ENCODE peak calls at places on chromosomes 2 and 18, in ten cellular contexts. One of them, this sample, is unnamed.

GRCh38 chr2:8256888-8257287 is 425.0 kb upstream of the ID2 start:
- DNase-seq in RWPE1: no peak
- DNase-seq in endothelial cell: no peak
- DNase-seq in astrocyte of the spinal cord: no peak
- DNase-seq in BJ: no peak
- DNase-seq in colonic mucosa: no peak
- DNase-seq in cardiac fibroblast: no peak
- DNase-seq in lower lobe of right lung: no peak
- DNase-seq in K562: no peak
- DNase-seq in sigmoid colon: no peak
- DNase-seq in this sample: no peak

GRCh38 chr2:72953976-72954375 is 36.7 kb downstream of the EMX1 start:
- DNase-seq in RWPE1: no peak
- DNase-seq in sigmoid colon: no peak
- DNase-seq in lower lobe of right lung: no peak
- DNase-seq in astrocyte of the spinal cord: no peak
- DNase-seq in BJ: no peak
- DNase-seq in endothelial cell: no peak
- DNase-seq in K562: no peak
- DNase-seq in cardiac fibroblast: no peak
- DNase-seq in colonic mucosa: no peak
- DNase-seq in this sample: peak

GRCh38 chr18:36711813-36712444 is 116.9 kb downstream of the TPGS2 start:
- DNase-seq in BJ: no peak
- DNase-seq in endothelial cell: no peak
- DNase-seq in colonic mucosa: no peak
- DNase-seq in cardiac fibroblast: peak
- DNase-seq in RWPE1: peak
- DNase-seq in K562: no peak
- DNase-seq in lower lobe of right lung: no peak
- DNase-seq in astrocyte of the spinal cord: peak
- DNase-seq in sigmoid colon: no peak
- DNase-seq in this sample: no peak

GRCh38 chr18:33749831-33750230 is 171.8 kb downstream of the ASXL3 start:
- DNase-seq in colonic mucosa: no peak
- DNase-seq in astrocyte of the spinal cord: no peak
- DNase-seq in sigmoid colon: peak
- DNase-seq in endothelial cell: no peak
- DNase-seq in BJ: no peak
- DNase-seq in K562: no peak
- DNase-seq in RWPE1: no peak
- DNase-seq in lower lobe of right lung: no peak
- DNase-seq in cardiac fibroblast: no peak
- DNase-seq in this sample: no peak

GRCh38 chr2:38685116-38685735 is 19.3 kb downstream of the GALM start:
- DNase-seq in cardiac fibroblast: peak
- DNase-seq in endothelial cell: no peak
- DNase-seq in astrocyte of the spinal cord: peak
- DNase-seq in K562: peak
- DNase-seq in sigmoid colon: no peak
- DNase-seq in colonic mucosa: no peak
- DNase-seq in BJ: no peak
- DNase-seq in RWPE1: peak
- DNase-seq in lower lobe of right lung: no peak
- DNase-seq in this sample: no peak

GRCh38 chr2:96345403-96345802 is 9.8 kb downstream of the NCAPH start:
- DNase-seq in RWPE1: no peak
- DNase-seq in K562: no peak
- DNase-seq in cardiac fibroblast: no peak
- DNase-seq in endothelial cell: no peak
- DNase-seq in colonic mucosa: no peak
- DNase-seq in BJ: no peak
- DNase-seq in sigmoid colon: no peak
- DNase-seq in astrocyte of the spinal cord: no peak
- DNase-seq in lower lobe of right lung: no peak
- DNase-seq in this sample: no peak

GRCh38 chr2:149112068-149112467 is 73.6 kb downstream of the LYPD6B start:
- DNase-seq in lower lobe of right lung: no peak
- DNase-seq in cardiac fibroblast: no peak
- DNase-seq in RWPE1: no peak
- DNase-seq in endothelial cell: no peak
- DNase-seq in BJ: no peak
- DNase-seq in astrocyte of the spinal cord: no peak
- DNase-seq in K562: no peak
- DNase-seq in colonic mucosa: no peak
- DNase-seq in sigmoid colon: no peak
- DNase-seq in this sample: no peak

GRCh38 chr2:168849610-168850009 is 40.6 kb downstream of the SPC25 start:
- DNase-seq in sigmoid colon: no peak
- DNase-seq in cardiac fibroblast: peak
- DNase-seq in colonic mucosa: peak
- DNase-seq in BJ: no peak
- DNase-seq in endothelial cell: peak
- DNase-seq in lower lobe of right lung: no peak
- DNase-seq in RWPE1: no peak
- DNase-seq in astrocyte of the spinal cord: peak
- DNase-seq in K562: peak
- DNase-seq in this sample: peak

GRCh38 chr2:9779572-9780264 is 63.6 kb upstream of the TAF1B start:
- DNase-seq in BJ: no peak
- DNase-seq in lower lobe of right lung: peak
- DNase-seq in astrocyte of the spinal cord: no peak
- DNase-seq in RWPE1: no peak
- DNase-seq in cardiac fibroblast: no peak
- DNase-seq in sigmoid colon: no peak
- DNase-seq in colonic mucosa: no peak
- DNase-seq in K562: no peak
- DNase-seq in endothelial cell: no peak
- DNase-seq in this sample: peak

GRCh38 chr18:8803063-8803795 is 97.9 kb downstream of the MTCL1 start:
- DNase-seq in RWPE1: no peak
- DNase-seq in endothelial cell: no peak
- DNase-seq in colonic mucosa: no peak
- DNase-seq in K562: no peak
- DNase-seq in sigmoid colon: no peak
- DNase-seq in BJ: no peak
- DNase-seq in lower lobe of right lung: no peak
- DNase-seq in cardiac fibroblast: no peak
- DNase-seq in astrocyte of the spinal cord: no peak
- DNase-seq in this sample: no peak

GRCh38 chr2:238169708-238170251 is 11.0 kb downstream of the ERFE start:
- DNase-seq in lower lobe of right lung: no peak
- DNase-seq in BJ: peak
- DNase-seq in astrocyte of the spinal cord: peak
- DNase-seq in cardiac fibroblast: peak
- DNase-seq in sigmoid colon: no peak
- DNase-seq in colonic mucosa: no peak
- DNase-seq in K562: no peak
- DNase-seq in RWPE1: peak
- DNase-seq in endothelial cell: no peak
- DNase-seq in this sample: no peak

DNA sequence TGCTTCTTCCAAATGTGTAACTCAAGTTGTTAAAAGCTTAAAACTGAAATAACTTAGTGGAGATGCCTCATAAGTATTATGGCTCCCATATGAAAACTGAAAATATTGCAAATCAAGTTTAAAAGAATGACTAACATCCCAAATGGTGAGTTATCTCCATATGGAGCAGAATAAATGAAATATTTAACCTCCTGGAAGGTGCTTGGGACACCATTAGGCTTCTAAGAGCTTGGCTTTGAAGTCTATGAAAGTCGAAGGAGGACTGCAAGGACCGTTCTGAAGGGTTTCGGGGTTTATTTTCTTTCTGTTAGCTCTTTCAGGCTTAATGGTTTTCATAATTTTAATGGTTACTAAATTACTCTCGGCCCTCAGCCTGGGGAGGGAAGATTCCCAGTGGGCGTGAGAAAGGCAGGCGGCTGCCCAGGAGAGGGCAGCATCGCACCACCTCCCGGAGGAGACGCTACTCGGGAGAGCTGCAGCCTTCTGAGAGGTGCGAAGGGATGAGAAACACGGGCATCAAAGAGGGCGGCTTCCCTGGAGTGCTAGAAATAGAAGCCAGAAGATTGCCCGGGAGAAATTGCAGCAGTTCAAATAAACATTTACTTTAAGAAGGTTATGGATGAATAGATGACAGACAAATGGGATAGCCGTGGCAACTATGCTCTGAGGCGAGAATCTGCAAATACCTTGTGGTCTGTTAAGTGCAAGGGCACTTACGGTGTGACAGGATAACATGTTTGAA is 43.1 kb downstream of the MAP3K19 start:
- DNase-seq in lower lobe of right lung: peak
- DNase-seq in RWPE1: peak
- DNase-seq in cardiac fibroblast: peak
- DNase-seq in sigmoid colon: peak
- DNase-seq in BJ: no peak
- DNase-seq in endothelial cell: peak
- DNase-seq in K562: peak
- DNase-seq in colonic mucosa: peak
- DNase-seq in astrocyte of the spinal cord: peak
- DNase-seq in this sample: peak
- TF ChIP-seq CTCF in lower lobe of right lung: peak
- TF ChIP-seq CTCF in RWPE1: peak
- TF ChIP-seq CTCF in cardiac fibroblast: peak
- TF ChIP-seq CTCF in sigmoid colon: peak
- TF ChIP-seq CTCF in BJ: peak
- TF ChIP-seq CTCF in endothelial cell: peak
- TF ChIP-seq CTCF in K562: peak
- TF ChIP-seq CTCF in colonic mucosa: peak
- TF ChIP-seq CTCF in astrocyte of the spinal cord: peak
- TF ChIP-seq CTCF in this sample: peak

GRCh38 chr2:219287569-219288265 is 8.6 kb downstream of the DNAJB2 start:
- DNase-seq in lower lobe of right lung: no peak
- DNase-seq in RWPE1: no peak
- DNase-seq in astrocyte of the spinal cord: no peak
- DNase-seq in endothelial cell: no peak
- DNase-seq in sigmoid colon: peak
- DNase-seq in K562: peak
- DNase-seq in cardiac fibroblast: no peak
- DNase-seq in colonic mucosa: no peak
- DNase-seq in BJ: no peak
- DNase-seq in this sample: no peak

GRCh38 chr2:219289537-219290361 is 10.6 kb downstream of the DNAJB2 start:
- DNase-seq in RWPE1: peak
- DNase-seq in astrocyte of the spinal cord: peak
- DNase-seq in sigmoid colon: peak
- DNase-seq in lower lobe of right lung: no peak
- DNase-seq in endothelial cell: no peak
- DNase-seq in BJ: peak
- DNase-seq in cardiac fibroblast: peak
- DNase-seq in K562: no peak
- DNase-seq in colonic mucosa: no peak
- DNase-seq in this sample: no peak

GRCh38 chr2:219291394-219291793 is 12.2 kb downstream of the DNAJB2 start:
- DNase-seq in endothelial cell: no peak
- DNase-seq in RWPE1: no peak
- DNase-seq in cardiac fibroblast: no peak
- DNase-seq in BJ: no peak
- DNase-seq in K562: no peak
- DNase-seq in astrocyte of the spinal cord: no peak
- DNase-seq in lower lobe of right lung: no peak
- DNase-seq in sigmoid colon: peak
- DNase-seq in colonic mucosa: no peak
- DNase-seq in this sample: no peak

GRCh38 chr2:219290381-219291171 is 11.4 kb downstream of the DNAJB2 start:
- DNase-seq in cardiac fibroblast: no peak
- DNase-seq in endothelial cell: no peak
- DNase-seq in colonic mucosa: no peak
- DNase-seq in RWPE1: no peak
- DNase-seq in K562: no peak
- DNase-seq in BJ: no peak
- DNase-seq in lower lobe of right lung: no peak
- DNase-seq in sigmoid colon: peak
- DNase-seq in astrocyte of the spinal cord: no peak
- DNase-seq in this sample: no peak

DNA sequence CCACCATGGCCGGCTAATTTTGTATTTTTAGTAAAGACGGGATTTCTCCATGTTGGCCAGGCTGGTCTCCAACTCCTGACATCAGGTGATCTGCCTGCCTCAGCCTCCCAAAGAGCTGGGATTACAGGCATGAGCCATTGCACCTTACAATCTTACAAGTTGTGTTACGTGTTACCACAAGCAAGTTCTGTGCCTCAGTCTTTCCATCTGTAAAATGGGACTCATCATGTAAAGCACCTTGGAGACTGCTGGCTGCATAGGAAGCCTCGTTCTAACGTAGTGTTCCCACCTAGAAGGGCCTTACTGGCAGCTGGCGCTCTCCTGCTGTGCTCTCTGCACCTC is 10.0 kb downstream of the DNAJB2 start:
- DNase-seq in endothelial cell: no peak
- DNase-seq in colonic mucosa: no peak
- DNase-seq in K562: no peak
- DNase-seq in astrocyte of the spinal cord: no peak
- DNase-seq in lower lobe of right lung: no peak
- DNase-seq in sigmoid colon: peak
- DNase-seq in cardiac fibroblast: no peak
- DNase-seq in RWPE1: no peak
- DNase-seq in BJ: no peak
- DNase-seq in this sample: no peak
- TF ChIP-seq CTCF in endothelial cell: no peak
- TF ChIP-seq CTCF in colonic mucosa: no peak
- TF ChIP-seq CTCF in K562: no peak
- TF ChIP-seq CTCF in astrocyte of the spinal cord: no peak
- TF ChIP-seq CTCF in lower lobe of right lung: no peak
- TF ChIP-seq CTCF in sigmoid colon: no peak
- TF ChIP-seq CTCF in cardiac fibroblast: no peak
- TF ChIP-seq CTCF in RWPE1: no peak
- TF ChIP-seq CTCF in BJ: no peak
- TF ChIP-seq CTCF in this sample: no peak

GRCh38 chr2:100041385-100041784 is 101.0 kb downstream of the AFF3 start:
- DNase-seq in lower lobe of right lung: no peak
- DNase-seq in astrocyte of the spinal cord: no peak
- DNase-seq in RWPE1: no peak
- DNase-seq in sigmoid colon: no peak
- DNase-seq in endothelial cell: no peak
- DNase-seq in K562: no peak
- DNase-seq in cardiac fibroblast: no peak
- DNase-seq in colonic mucosa: no peak
- DNase-seq in BJ: no peak
- DNase-seq in this sample: no peak
- TF ChIP-seq CTCF in lower lobe of right lung: no peak
- TF ChIP-seq CTCF in astrocyte of the spinal cord: no peak
- TF ChIP-seq CTCF in RWPE1: no peak
- TF ChIP-seq CTCF in sigmoid colon: no peak
- TF ChIP-seq CTCF in endothelial cell: no peak
- TF ChIP-seq CTCF in K562: no peak
- TF ChIP-seq CTCF in cardiac fibroblast: no peak
- TF ChIP-seq CTCF in colonic mucosa: no peak
- TF ChIP-seq CTCF in BJ: no peak
- TF ChIP-seq CTCF in this sample: no peak

DNA sequence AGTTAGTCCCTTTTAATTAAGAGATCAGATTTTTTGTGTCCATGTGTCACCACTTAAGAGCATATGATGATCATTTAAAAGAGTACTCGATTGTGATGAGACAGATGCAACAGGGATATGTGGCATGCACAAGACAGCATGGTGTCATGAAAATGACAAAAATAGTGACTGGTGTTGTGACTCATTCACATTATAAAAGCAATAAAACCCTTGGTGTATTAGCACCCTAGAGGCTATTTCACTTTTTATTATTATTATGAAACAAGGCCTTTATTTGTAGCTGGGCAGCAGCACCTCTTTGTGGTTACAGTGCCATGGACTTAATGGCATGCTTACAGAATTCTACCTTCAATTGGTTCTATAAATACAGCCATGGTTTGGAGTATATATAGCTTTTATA is 1296.0 kb upstream of the ZEB2 start:
- DNase-seq in astrocyte of the spinal cord: no peak
- DNase-seq in RWPE1: no peak
- DNase-seq in colonic mucosa: no peak
- DNase-seq in endothelial cell: no peak
- DNase-seq in sigmoid colon: no peak
- DNase-seq in K562: no peak
- DNase-seq in BJ: peak
- DNase-seq in lower lobe of right lung: no peak
- DNase-seq in cardiac fibroblast: no peak
- DNase-seq in this sample: no peak
- TF ChIP-seq CTCF in astrocyte of the spinal cord: no peak
- TF ChIP-seq CTCF in RWPE1: no peak
- TF ChIP-seq CTCF in colonic mucosa: no peak
- TF ChIP-seq CTCF in endothelial cell: no peak
- TF ChIP-seq CTCF in sigmoid colon: no peak
- TF ChIP-seq CTCF in K562: no peak
- TF ChIP-seq CTCF in BJ: no peak
- TF ChIP-seq CTCF in lower lobe of right lung: no peak
- TF ChIP-seq CTCF in cardiac fibroblast: no peak
- TF ChIP-seq CTCF in this sample: no peak